ENCODE peak calls at places on chromosome 3, in seven cellular contexts. H, W, O, Q, G, C and I are unnamed samples.

GRCh38 chr3:184538600-184539431 is 22.8 kb upstream of the EPHB3 start:
- DNase-seq in W (no peak), G (no peak), O (no peak), H (no peak), Q (no peak), C (no peak), I (no peak)

GRCh38 chr3:71010731-71011455 is 572.6 kb downstream of the FOXP1 start:
- DNase-seq in C (no peak), O (no peak), W (no peak), G (no peak), Q (no peak), H (peak; percentile 87), I (no peak)

GRCh38 chr3:12178091-12178820 is 19.5 kb upstream of the TIMP4 start:
- DNase-seq in O (no peak), G (no peak), Q (peak; percentile 66), H (no peak), W (no peak), C (no peak), I (peak; percentile 80)

GRCh38 chr3:244041-244440 is 47.5 kb downstream of the CHL1 start:
- DNase-seq in G (no peak), Q (no peak), O (no peak), W (no peak), C (no peak), H (no peak), I (no peak)

GRCh38 chr3:9399746-9400145 is 2.3 kb downstream of the SETD5 start:
- DNase-seq in G (peak; percentile 92), H (peak; percentile 23), O (peak; percentile 92), W (peak; percentile 88), C (peak; percentile 26), Q (peak; percentile 98), I (peak; percentile 75)

GRCh38 chr3:13109516-13109915 is 36.3 kb upstream of the IQSEC1 start:
- DNase-seq in H (no peak), W (no peak), G (no peak), C (no peak), O (no peak), Q (no peak), I (no peak)

GRCh38 chr3:71226565-71227281 is 356.8 kb downstream of the FOXP1 start:
- DNase-seq in G (no peak), W (no peak), Q (peak; percentile 25), O (no peak), H (no peak), C (no peak), I (no peak)

GRCh38 chr3:151085227-151085888 is at the start of gene MED12L:
- DNase-seq in Q (peak; percentile 90), C (peak; percentile 45), W (peak; percentile 86), O (peak; percentile 93), G (peak; percentile 90), H (peak; percentile 89), I (peak; percentile 71)

GRCh38 chr3:13316603-13317002 is 103.5 kb downstream of the NUP210 start:
- DNase-seq in C (no peak), G (no peak), H (no peak), O (no peak), Q (no peak), W (no peak), I (no peak)

GRCh38 chr3:186821429-186822367 is 15.4 kb upstream of the RFC4 start:
- DNase-seq in W (peak; percentile 85), O (peak; percentile 63), H (peak; percentile 83), Q (peak; percentile 86), C (peak; percentile 36), G (peak; percentile 76), I (peak; percentile 80)

GRCh38 chr3:155428558-155428957 is 135.1 kb upstream of the STRIT1 start:
- DNase-seq in G (no peak), W (no peak), C (no peak), O (no peak), H (no peak), Q (peak; percentile 92), I (peak; percentile 68)

GRCh38 chr3:79018671-79019136 is 749.1 kb downstream of the ROBO1 start:
- DNase-seq in Q (peak; percentile 91), W (peak; percentile 77), G (peak; percentile 70), O (peak; percentile 77), C (no peak), H (peak; percentile 72), I (peak; percentile 53)

GRCh38 chr3:152385761-152386160 is 117.0 kb downstream of the MBNL1 start:
- DNase-seq in W (peak; percentile 43), G (no peak), C (no peak), H (no peak), O (no peak), Q (peak; percentile 83), I (peak; percentile 35)

GRCh38 chr3:153043729-153044314 is 118.2 kb upstream of the RAP2B start:
- DNase-seq in Q (peak; percentile 81), G (no peak), O (no peak), H (no peak), C (no peak), W (no peak), I (peak; percentile 60)

GRCh38 chr3:188241072-188241471 is 87.1 kb downstream of the LPP start:
- DNase-seq in Q (no peak), G (peak; percentile 50), C (no peak), H (no peak), W (no peak), O (no peak), I (no peak)

DNA sequence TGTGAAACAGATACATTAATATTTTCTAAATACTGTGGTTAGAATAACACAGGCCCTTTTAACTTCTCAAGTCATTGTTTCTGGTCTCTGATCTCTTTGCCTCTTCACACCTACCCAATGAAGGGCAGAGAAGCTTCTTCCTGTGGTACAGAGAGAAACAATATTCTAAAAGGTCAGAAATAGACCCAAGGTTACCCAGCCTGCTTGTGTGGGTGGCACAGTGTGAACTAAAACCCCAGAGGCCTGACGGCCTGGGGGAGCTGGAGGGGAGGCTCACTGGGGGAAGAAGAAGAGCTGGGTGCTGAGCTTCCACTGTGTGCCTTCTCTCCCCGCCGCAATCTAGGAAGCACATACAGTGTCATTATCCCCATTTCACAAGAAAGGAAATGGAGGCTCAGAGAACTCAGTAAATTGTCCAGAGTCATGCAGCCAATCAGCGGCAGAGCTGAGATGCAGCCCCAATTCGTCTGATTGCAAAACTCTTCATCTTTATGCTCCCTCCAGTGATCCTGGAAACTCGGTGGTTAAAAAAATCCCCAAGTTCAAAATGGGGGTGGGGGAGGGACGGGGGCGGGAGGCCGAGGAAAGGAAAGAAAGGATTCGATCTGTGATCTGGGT is 64.1 kb upstream of the HEG1 start:
- DNase-seq in W (no peak), G (no peak), Q (no peak), O (no peak), C (no peak), H (no peak), I (no peak)
- H2AFZ ChIP-seq in W (peak overlapping the region; percentile 67), G (no peak overlapping the region), Q (peak overlapping the region; percentile 41), O (no peak overlapping the region), C (no peak overlapping the region), H (no peak overlapping the region), I (no peak overlapping the region)

DNA sequence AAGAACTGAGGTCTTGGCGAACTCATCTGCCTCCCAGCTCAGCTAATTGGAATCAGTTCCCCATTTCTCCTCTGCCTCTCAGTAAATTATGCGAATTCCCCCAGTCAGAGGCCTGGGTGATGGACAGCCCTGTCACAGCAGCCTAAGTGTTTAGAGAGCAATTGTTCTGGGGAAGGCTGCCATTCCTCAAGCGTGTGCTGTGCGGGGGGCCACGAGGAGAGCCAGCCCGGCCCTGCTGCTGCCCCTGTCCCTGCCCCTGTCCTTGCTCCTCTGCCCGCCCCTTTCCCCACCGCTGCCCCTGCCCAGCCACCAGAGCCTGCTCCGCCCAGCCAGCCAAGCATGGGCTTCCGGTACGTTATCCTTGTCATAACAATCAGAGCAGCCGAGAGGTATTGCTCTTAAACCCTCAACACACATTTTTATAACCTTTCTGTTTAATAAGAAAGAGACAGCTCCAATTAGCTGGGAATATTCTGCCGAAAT is 12.2 kb upstream of the CACNA2D2 start:
- DNase-seq in W (peak; percentile 70), Q (no peak), C (no peak), O (peak; percentile 89), G (peak; percentile 60), H (no peak), I (no peak)
- TF ChIP-seq EZH2 in W (no peak), Q (no peak), C (no peak), O (no peak), G (no peak), H (no peak), I (no peak)

GRCh38 chr3:149490260-149490971 is 15.9 kb downstream of the TM4SF4 start:
- DNase-seq in O (no peak), H (no peak), Q (no peak), W (no peak), C (no peak), G (no peak), I (no peak)

GRCh38 chr3:149493315-149494021 is 19.0 kb downstream of the TM4SF4 start:
- DNase-seq in G (no peak), W (peak; percentile 10), O (no peak), Q (no peak), C (no peak), H (no peak), I (no peak)

GRCh38 chr3:149494759-149495580 is 20.5 kb downstream of the TM4SF4 start:
- DNase-seq in Q (peak; percentile 80), W (no peak), C (no peak), G (no peak), H (no peak), O (no peak), I (peak; percentile 66)

GRCh38 chr3:149495581-149496125 is 21.2 kb downstream of the TM4SF4 start:
- DNase-seq in G (no peak), O (no peak), Q (no peak), H (no peak), C (no peak), W (no peak), I (no peak)

GRCh38 chr3:149494022-149494758 is 19.7 kb downstream of the TM4SF4 start:
- DNase-seq in H (peak; percentile 21), C (peak; percentile 42), G (peak; percentile 82), W (peak; percentile 90), O (peak; percentile 85), Q (peak; percentile 80), I (peak; percentile 81)
- TF ChIP-seq EZH2phosphoT487 in H (no peak), C (no peak), G (no peak), W (no peak), O (no peak), Q (no peak), I (no peak)

GRCh38 chr3:2792432-2792831 is 317.7 kb downstream of the IL5RA start:
- DNase-seq in H (no peak), O (no peak), G (no peak), W (no peak), C (no peak), Q (no peak), I (no peak)

GRCh38 chr3:2793987-2794386 is 316.2 kb downstream of the IL5RA start:
- DNase-seq in C (no peak), W (no peak), G (no peak), H (no peak), O (no peak), Q (no peak), I (no peak)
- H2AFZ ChIP-seq in C (no peak overlapping the region), W (no peak overlapping the region), G (no peak overlapping the region), H (no peak overlapping the region), O (no peak overlapping the region), Q (no peak overlapping the region), I (no peak overlapping the region)

GRCh38 chr3:18445421-18446066 is 20.4 kb upstream of the SATB1 start:
- DNase-seq in O (peak; percentile 27), W (peak; percentile 45), C (no peak), H (no peak), Q (no peak), G (peak; percentile 18), I (no peak)
- TF ChIP-seq EZH2 in O (no peak), W (no peak), C (no peak), H (no peak), Q (peak; percentile 43), G (no peak), I (no peak)